ENCODE peak calls at places on chromosome 1, in seven cellular contexts. One of them, this sample, is unnamed.

GRCh38 chr1:178341218-178341956 is 155.4 kb downstream of the CLEC20A start:
- DNase-seq in HS-5: peak
- DNase-seq in EH: peak
- DNase-seq in stomach: peak
- DNase-seq in putamen: no peak
- DNase-seq in endothelial cell of umbilical vein: peak
- DNase-seq in mesothelial cell of epicardium: peak
- DNase-seq in this sample: no peak

GRCh38 chr1:111887385-111887784 is 102.1 kb downstream of the KCND3 start:
- DNase-seq in EH: no peak
- DNase-seq in endothelial cell of umbilical vein: no peak
- DNase-seq in stomach: no peak
- DNase-seq in HS-5: no peak
- DNase-seq in putamen: no peak
- DNase-seq in mesothelial cell of epicardium: no peak
- DNase-seq in this sample: no peak

GRCh38 chr1:162193815-162194214 is 124.3 kb downstream of the NOS1AP start:
- DNase-seq in HS-5: no peak
- DNase-seq in EH: no peak
- DNase-seq in stomach: no peak
- DNase-seq in mesothelial cell of epicardium: no peak
- DNase-seq in putamen: no peak
- DNase-seq in endothelial cell of umbilical vein: no peak
- DNase-seq in this sample: no peak

GRCh38 chr1:172241540-172241939 is 178.9 kb upstream of the C1orf105 start:
- DNase-seq in stomach: no peak
- DNase-seq in endothelial cell of umbilical vein: no peak
- DNase-seq in HS-5: no peak
- DNase-seq in mesothelial cell of epicardium: no peak
- DNase-seq in putamen: no peak
- DNase-seq in EH: no peak
- DNase-seq in this sample: no peak

GRCh38 chr1:190178827-190179226 is 298.8 kb downstream of the BRINP3 start:
- DNase-seq in EH: no peak
- DNase-seq in stomach: no peak
- DNase-seq in HS-5: no peak
- DNase-seq in putamen: peak
- DNase-seq in mesothelial cell of epicardium: no peak
- DNase-seq in endothelial cell of umbilical vein: no peak
- DNase-seq in this sample: no peak

GRCh38 chr1:156347337-156347736 is 9.0 kb downstream of the TSACC start:
- DNase-seq in endothelial cell of umbilical vein: no peak
- DNase-seq in putamen: no peak
- DNase-seq in stomach: no peak
- DNase-seq in EH: peak
- DNase-seq in HS-5: peak
- DNase-seq in mesothelial cell of epicardium: no peak
- DNase-seq in this sample: no peak

GRCh38 chr1:36910281-36910725 is 124.0 kb downstream of the GRIK3 start:
- DNase-seq in EH: no peak
- DNase-seq in endothelial cell of umbilical vein: no peak
- DNase-seq in stomach: no peak
- DNase-seq in mesothelial cell of epicardium: no peak
- DNase-seq in HS-5: no peak
- DNase-seq in putamen: peak
- DNase-seq in this sample: no peak

GRCh38 chr1:119771016-119771415 is 2.3 kb upstream of the HMGCS2 start:
- DNase-seq in endothelial cell of umbilical vein: peak
- DNase-seq in stomach: no peak
- DNase-seq in HS-5: no peak
- DNase-seq in mesothelial cell of epicardium: no peak
- DNase-seq in putamen: no peak
- DNase-seq in EH: peak
- DNase-seq in this sample: no peak

GRCh38 chr1:169312084-169312954 is 55.3 kb downstream of the NME7 start:
- DNase-seq in EH: peak
- DNase-seq in stomach: no peak
- DNase-seq in HS-5: peak
- DNase-seq in endothelial cell of umbilical vein: peak
- DNase-seq in putamen: no peak
- DNase-seq in mesothelial cell of epicardium: no peak
- DNase-seq in this sample: peak

GRCh38 chr1:226404904-226405222 is 3.0 kb downstream of the PARP1 start:
- DNase-seq in putamen: no peak
- DNase-seq in EH: no peak
- DNase-seq in stomach: no peak
- DNase-seq in HS-5: no peak
- DNase-seq in mesothelial cell of epicardium: no peak
- DNase-seq in endothelial cell of umbilical vein: no peak
- DNase-seq in this sample: no peak

GRCh38 chr1:157369808-157370521 is 182.3 kb downstream of the FCRL5 start:
- DNase-seq in HS-5: no peak
- DNase-seq in mesothelial cell of epicardium: peak
- DNase-seq in putamen: peak
- DNase-seq in stomach: peak
- DNase-seq in endothelial cell of umbilical vein: peak
- DNase-seq in EH: peak
- DNase-seq in this sample: peak

GRCh38 chr1:42670425-42670824 is 11.8 kb upstream of the YBX1 start:
- DNase-seq in endothelial cell of umbilical vein: no peak
- DNase-seq in HS-5: no peak
- DNase-seq in putamen: no peak
- DNase-seq in EH: no peak
- DNase-seq in mesothelial cell of epicardium: no peak
- DNase-seq in stomach: no peak
- DNase-seq in this sample: no peak

GRCh38 chr1:234957330-234958065 is 171.1 kb downstream of the TOMM20 start:
- DNase-seq in mesothelial cell of epicardium: no peak
- DNase-seq in stomach: peak
- DNase-seq in HS-5: peak
- DNase-seq in EH: peak
- DNase-seq in putamen: no peak
- DNase-seq in endothelial cell of umbilical vein: peak
- DNase-seq in this sample: no peak

GRCh38 chr1:87794788-87795614 is 466.3 kb downstream of the LMO4 start:
- DNase-seq in mesothelial cell of epicardium: no peak
- DNase-seq in endothelial cell of umbilical vein: peak
- DNase-seq in EH: peak
- DNase-seq in putamen: no peak
- DNase-seq in HS-5: peak
- DNase-seq in stomach: no peak
- DNase-seq in this sample: no peak

GRCh38 chr1:177934461-177934860 is 35.4 kb downstream of the SEC16B start:
- DNase-seq in EH: no peak
- DNase-seq in endothelial cell of umbilical vein: no peak
- DNase-seq in putamen: no peak
- DNase-seq in HS-5: no peak
- DNase-seq in stomach: no peak
- DNase-seq in mesothelial cell of epicardium: no peak
- DNase-seq in this sample: no peak

This sample was measured in activated T-helper 2 cell treated with anti-CD3 and anti-CD28 coated beads, Interferon-gamma antibody, Interleukin-2, Interleukin-4, amounts not matched to agents 10 μg/mL and 5 μg/mL and 100 μg/mL, durations not matched to agents 14 hours and 24 hours and 36 hours.